ENCODE peak calls at places on chromosomes 12 and 14, in seven cellular contexts. I is A549, E is K562, G is testis, Q is uterus, C is erythroblast, R is spleen. U is an unnamed sample.

GRCh38 chr12:12786371-12786715 is 884 bp downstream of the APOLD1 start:
- DNase-seq in I (no peak), E (no peak), G (no peak), Q (no peak), C (peak), R (no peak), U (no peak)

GRCh38 chr14:104138098-104138890 is at the start of gene KIF26A:
- DNase-seq in I (peak), E (peak), G (peak), Q (no peak), C (peak), R (peak), U (peak)

GRCh38 chr12:57780284-57780897 is 2.2 kb upstream of the TSFM start:
- DNase-seq in I (no peak), E (no peak), G (no peak), Q (no peak), C (no peak), R (no peak), U (no peak)

GRCh38 chr12:132445884-132446471 is 44.0 kb upstream of the FBRSL1 start:
- DNase-seq in I (peak), E (peak), G (peak), Q (peak), C (peak), R (peak), U (no peak)

GRCh38 chr12:64824500-64825142 is at the start of gene TBC1D30:
- DNase-seq in I (no peak), E (peak), G (peak), Q (peak), C (no peak), R (no peak), U (no peak)

GRCh38 chr14:24215495-24216344 is at the start of gene MDP1:
- DNase-seq in I (peak), E (peak), G (peak), Q (peak), C (peak), R (peak), U (peak)

GRCh38 chr12:101854747-101855146 is 22.6 kb upstream of the DRAM1 start:
- DNase-seq in I (no peak), E (no peak), G (no peak), Q (no peak), C (peak), R (no peak), U (no peak)

GRCh38 chr12:24991209-24992049 is 42.5 kb upstream of the BCAT1 start:
- DNase-seq in I (peak), E (peak), G (no peak), Q (no peak), C (peak), R (no peak), U (no peak)

GRCh38 chr12:120194534-120195395 is at the start of gene GCN1:
- DNase-seq in I (peak), E (peak), G (peak), Q (peak), C (peak), R (peak), U (peak)

GRCh38 chr12:64252708-64253107 is 30.6 kb upstream of the KICS2 start:
- DNase-seq in I (no peak), E (no peak), G (no peak), Q (peak), C (no peak), R (no peak), U (no peak)

GRCh38 chr14:52551205-52551604 is 1.1 kb downstream of the TXNDC16 start:
- DNase-seq in I (no peak), E (no peak), G (no peak), Q (no peak), C (peak), R (no peak), U (no peak)

GRCh38 chr12:121539908-121540307 is 40.9 kb downstream of the KDM2B start:
- DNase-seq in I (no peak), E (no peak), G (no peak), Q (no peak), C (no peak), R (no peak), U (no peak)

GRCh38 chr12:90842477-90842876 is 112.5 kb downstream of the CCER1 start:
- DNase-seq in I (no peak), E (no peak), G (no peak), Q (no peak), C (no peak), R (no peak), U (no peak)

GRCh38 chr12:115213538-115213961 is 529.6 kb upstream of the TBX3 start:
- DNase-seq in I (no peak), E (no peak), G (peak), Q (no peak), C (no peak), R (no peak), U (peak)

GRCh38 chr12:20486233-20486632 is 117.9 kb downstream of the PDE3A start:
- DNase-seq in I (peak), E (no peak), G (no peak), Q (no peak), C (no peak), R (no peak), U (no peak)

GRCh38 chr12:100554608-100555077 is 18.8 kb upstream of the GAS2L3 start:
- DNase-seq in I (peak), E (peak), G (no peak), Q (no peak), C (peak), R (no peak), U (no peak)

GRCh38 chr14:50531595-50532501 is 521 bp downstream of the MAP4K5 start:
- DNase-seq in I (peak), E (no peak), G (peak), Q (peak), C (peak), R (peak), U (peak)

GRCh38 chr12:2689393-2689792 is 105.4 kb upstream of the FKBP4 start:
- DNase-seq in I (no peak), E (no peak), G (no peak), Q (no peak), C (no peak), R (no peak), U (no peak)

GRCh38 chr12:24424376-24424775 is 474.9 kb upstream of the SOX5 start:
- DNase-seq in I (no peak), E (no peak), G (no peak), Q (no peak), C (no peak), R (no peak), U (no peak)

GRCh38 chr12:132804426-132804861 is 24.2 kb downstream of the GOLGA3 start:
- DNase-seq in I (peak), E (peak), G (no peak), Q (no peak), C (no peak), R (no peak), U (no peak)

GRCh38 chr14:104933721-104934379 is 9.2 kb downstream of the PLD4 start:
- DNase-seq in I (no peak), E (peak), G (no peak), Q (peak), C (no peak), R (no peak), U (no peak)

GRCh38 chr12:110666892-110667291 is 22.0 kb downstream of the HVCN1 start:
- DNase-seq in I (no peak), E (no peak), G (no peak), Q (no peak), C (no peak), R (peak), U (no peak)

GRCh38 chr12:95130096-95130495 is 56.7 kb upstream of the NR2C1 start:
- DNase-seq in I (peak), E (no peak), G (no peak), Q (no peak), C (no peak), R (no peak), U (no peak)

GRCh38 chr14:98172243-98172778 is 1099.7 kb downstream of the BCL11B start:
- DNase-seq in I (no peak), E (no peak), G (no peak), Q (no peak), C (no peak), R (no peak), U (no peak)

GRCh38 chr14:23186913-23187654 is 3.6 kb upstream of the SLC7A8 start:
- DNase-seq in I (peak), E (peak), G (peak), Q (peak), C (peak), R (no peak), U (no peak)

GRCh38 chr12:39372929-39373328 is 70.0 kb downstream of the KIF21A start:
- DNase-seq in I (no peak), E (no peak), G (no peak), Q (no peak), C (no peak), R (no peak), U (no peak)

GRCh38 chr12:661720-662486 is 1.3 kb downstream of the NINJ2 start:
- DNase-seq in I (no peak), E (no peak), G (peak), Q (peak), C (no peak), R (no peak), U (peak)

GRCh38 chr12:59113831-59114273 is 193.5 kb upstream of the LRIG3 start:
- DNase-seq in I (peak), E (peak), G (peak), Q (peak), C (peak), R (no peak), U (peak)

GRCh38 chr12:121889267-121889624 is 656 bp downstream of the PSMD9 start:
- DNase-seq in I (no peak), E (no peak), G (no peak), Q (no peak), C (peak), R (no peak), U (no peak)

GRCh38 chr12:95336387-95337067 is 118.9 kb downstream of the VEZT start:
- DNase-seq in I (peak), E (peak), G (peak), Q (peak), C (peak), R (no peak), U (peak)

GRCh38 chr12:54017027-54017788 is 8.4 kb downstream of the HOXC8 start:
- DNase-seq in I (peak), E (peak), G (no peak), Q (no peak), C (no peak), R (no peak), U (no peak)

GRCh38 chr14:36069535-36069900 is 107.0 kb downstream of the PTCSC3 start:
- DNase-seq in I (peak), E (peak), G (peak), Q (no peak), C (peak), R (no peak), U (no peak)

GRCh38 chr14:88598097-88598675 is 35.3 kb downstream of the ZC3H14 start:
- DNase-seq in I (no peak), E (no peak), G (no peak), Q (no peak), C (no peak), R (no peak), U (no peak)

GRCh38 chr12:9721394-9722092 is 11.4 kb downstream of the CLECL1 start:
- DNase-seq in I (peak), E (no peak), G (no peak), Q (no peak), C (no peak), R (no peak), U (no peak)

GRCh38 chr12:58678753-58679152 is 241.6 kb downstream of the LRIG3 start:
- DNase-seq in I (no peak), E (no peak), G (no peak), Q (no peak), C (no peak), R (no peak), U (no peak)

DNA sequence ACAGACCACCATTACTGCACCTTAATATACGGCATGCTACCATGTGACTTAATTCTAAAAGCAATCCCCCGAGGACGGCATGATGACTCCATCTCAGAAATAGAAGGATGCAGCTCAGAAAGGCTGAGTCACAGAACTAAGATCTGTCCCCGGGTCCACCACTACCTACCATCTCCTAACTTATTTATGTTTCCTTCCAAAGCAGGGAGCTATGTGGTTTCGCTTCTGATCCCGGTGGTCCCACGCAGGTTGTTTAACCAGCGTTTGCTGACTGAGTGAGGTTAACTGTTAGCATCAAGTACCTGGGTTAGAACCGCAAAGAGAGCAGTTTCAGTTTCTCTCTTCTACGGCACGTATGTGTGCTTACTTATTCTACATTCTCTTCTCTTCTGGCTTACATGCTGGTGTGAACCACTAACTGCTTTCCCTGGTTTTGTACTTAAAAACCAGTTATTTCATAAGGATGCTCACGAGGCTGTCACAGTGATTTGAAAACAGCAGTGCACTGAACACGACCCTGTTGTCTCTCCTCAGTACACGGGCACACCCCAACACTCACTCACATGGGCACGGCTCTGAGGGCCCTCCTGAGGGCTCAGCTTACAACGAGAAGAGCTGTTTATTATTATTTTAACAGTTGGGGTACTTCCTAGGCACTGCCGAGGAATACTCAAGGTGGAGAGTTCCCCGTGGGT is 66.7 kb downstream of the CCDC88C start:
- DNase-seq in I (no peak), E (no peak), G (no peak), Q (no peak), C (no peak), R (peak), U (no peak)
- TF ChIP-seq POLR2A in I (no peak), E (no peak), G (no peak), Q (no peak), C (no peak), R (no peak), U (no peak)

DNA sequence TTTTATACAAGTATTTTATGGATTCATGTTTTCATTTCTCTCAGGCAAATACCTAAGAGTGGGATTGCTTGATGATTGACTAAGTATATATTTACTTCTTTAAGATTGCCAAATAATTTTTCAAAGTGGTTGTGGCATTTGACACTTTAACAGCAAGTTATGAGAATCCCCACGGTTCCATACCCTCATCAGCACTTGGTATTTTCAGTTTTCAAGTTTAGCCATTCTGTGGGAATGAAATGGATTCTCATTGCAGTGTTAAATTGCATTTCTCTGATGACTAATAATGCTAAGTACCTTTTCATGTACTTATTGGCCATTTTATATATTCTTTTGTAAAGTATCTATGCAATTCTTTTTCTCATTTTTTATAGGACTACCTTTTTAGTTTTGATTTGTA is 301.5 kb upstream of the DIO3 start:
- DNase-seq in I (no peak), E (no peak), G (no peak), Q (no peak), C (no peak), R (no peak), U (no peak)
- TF ChIP-seq POLR2A in I (no peak), E (no peak), G (no peak), Q (no peak), C (no peak), R (no peak), U (no peak)

GRCh38 chr14:102840801-102841528 is 63.7 kb downstream of the TRAF3 start:
- DNase-seq in I (no peak), E (no peak), G (no peak), Q (no peak), C (no peak), R (no peak), U (no peak)
- TF ChIP-seq POLR2A in I (no peak), E (no peak), G (no peak), Q (no peak), C (no peak), R (no peak), U (no peak)

GRCh38 chr12:124919646-124920352 is 5.3 kb upstream of the UBC start:
- DNase-seq in I (peak), E (no peak), G (no peak), Q (no peak), C (no peak), R (peak), U (no peak)
- TF ChIP-seq POLR2A in I (no peak), E (no peak), G (no peak), Q (no peak), C (no peak), R (peak), U (no peak)

GRCh38 chr12:111769599-111769998 is 2.9 kb downstream of the ALDH2 start:
- DNase-seq in I (no peak), E (no peak), G (no peak), Q (no peak), C (no peak), R (no peak), U (no peak)

GRCh38 chr12:111764120-111764821 is 2.5 kb upstream of the ALDH2 start:
- DNase-seq in I (no peak), E (no peak), G (no peak), Q (no peak), C (no peak), R (no peak), U (no peak)

GRCh38 chr12:111768159-111768895 is 1.6 kb downstream of the ALDH2 start:
- DNase-seq in I (no peak), E (no peak), G (no peak), Q (no peak), C (no peak), R (no peak), U (no peak)

GRCh38 chr12:111767362-111768158 is 827 bp downstream of the ALDH2 start:
- DNase-seq in I (peak), E (no peak), G (no peak), Q (no peak), C (no peak), R (no peak), U (no peak)

DNA sequence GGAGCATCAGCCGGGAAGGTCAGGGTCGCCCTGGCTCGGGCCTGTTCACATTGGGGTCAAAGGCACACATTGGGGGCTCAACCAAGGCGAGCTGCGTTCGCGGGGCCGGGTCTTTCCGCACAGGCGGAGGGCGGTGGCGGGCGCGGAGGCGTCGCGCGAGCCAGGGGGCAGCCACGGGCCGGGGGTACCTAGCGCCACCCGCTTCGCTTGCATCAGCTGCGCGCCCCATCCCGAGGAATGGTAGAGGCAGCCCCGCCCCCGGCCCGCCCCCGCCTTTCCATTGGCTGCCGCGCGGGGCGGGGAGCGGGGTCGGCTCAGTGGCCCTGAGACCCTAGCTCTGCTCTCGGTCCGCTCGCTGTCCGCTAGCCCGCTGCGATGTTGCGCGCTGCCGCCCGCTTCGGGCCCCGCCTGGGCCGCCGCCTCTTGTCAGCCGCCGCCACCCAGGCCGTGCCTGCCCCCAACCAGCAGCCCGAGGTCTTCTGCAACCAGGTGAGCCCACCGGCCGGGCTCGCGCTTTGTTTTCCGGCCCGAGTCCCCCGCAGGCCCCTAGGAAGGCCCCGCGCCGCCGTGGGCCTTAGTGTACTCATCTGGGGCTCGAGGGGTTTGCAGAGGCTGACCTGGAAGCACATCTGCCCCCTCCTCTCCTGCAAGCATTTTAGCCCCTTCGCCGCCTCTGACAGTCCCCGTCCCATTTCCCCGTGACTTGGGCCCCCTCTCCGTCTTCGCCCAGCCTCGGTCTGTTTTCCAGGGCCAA is at the start of gene ALDH2:
- DNase-seq in I (peak), E (peak), G (peak), Q (peak), C (peak), R (peak), U (peak)
- TF ChIP-seq POLR2A in I (peak), E (peak), G (peak), Q (peak), C (no peak), R (no peak), U (no peak)

GRCh38 chr12:126064028-126064427 is 998.8 kb downstream of the AACS start:
- DNase-seq in I (no peak), E (no peak), G (no peak), Q (no peak), C (no peak), R (no peak), U (no peak)
- TF ChIP-seq POLR2A in I (no peak), E (no peak), G (no peak), Q (no peak), C (no peak), R (no peak), U (no peak)

GRCh38 chr14:56580317-56580711 is 716 bp downstream of the TMEM260 start:
- DNase-seq in I (no peak), E (no peak), G (no peak), Q (no peak), C (no peak), R (no peak), U (no peak)

GRCh38 chr14:56585461-56586084 is 6.0 kb downstream of the TMEM260 start:
- DNase-seq in I (peak), E (no peak), G (no peak), Q (no peak), C (no peak), R (no peak), U (no peak)

GRCh38 chr14:56581041-56581727 is 1.6 kb downstream of the TMEM260 start:
- DNase-seq in I (no peak), E (no peak), G (no peak), Q (no peak), C (no peak), R (no peak), U (no peak)

GRCh38 chr14:56579345-56580316 is at the start of gene TMEM260:
- DNase-seq in I (peak), E (peak), G (peak), Q (peak), C (peak), R (peak), U (peak)
- TF ChIP-seq POLR2A in I (peak), E (peak), G (no peak), Q (peak), C (peak), R (peak), U (peak)

GRCh38 chr12:104350211-104350908 is 46.8 kb downstream of the EID3 start:
- DNase-seq in I (no peak), E (no peak), G (no peak), Q (no peak), C (no peak), R (no peak), U (no peak)
- TF ChIP-seq POLR2A in I (no peak), E (no peak), G (no peak), Q (no peak), C (no peak), R (no peak), U (no peak)